ENCODE peak calls at places on chromosomes 3 and 15, in nine cellular contexts. S is lower leg skin, M is ovary, W is A549, L is tibial nerve, P is heart left ventricle, B is Peyer's patch, U is H1, I is spleen. F is an unnamed sample.

GRCh38 chr15:101045835-101046691 is 126.9 kb downstream of the LRRK1 start:
- DNase-seq in S (peak), M (peak), W (no peak), L (no peak), P (no peak), B (peak), U (peak), I (peak), F (no peak)

GRCh38 chr3:58358092-58358491 is 25.4 kb downstream of the PXK start:
- DNase-seq in S (no peak), M (no peak), W (no peak), L (no peak), P (no peak), B (no peak), U (no peak), I (no peak), F (no peak)

GRCh38 chr15:100547961-100548360 is 19.2 kb upstream of the CERS3 start:
- DNase-seq in S (no peak), M (no peak), W (no peak), L (no peak), P (no peak), B (no peak), U (no peak), I (no peak), F (no peak)

GRCh38 chr3:129699199-129699598 is 92.7 kb upstream of the PLXND1 start:
- DNase-seq in S (no peak), M (no peak), W (no peak), L (no peak), P (no peak), B (no peak), U (no peak), I (no peak), F (peak)

GRCh38 chr3:39261726-39262125 is 18.1 kb downstream of the CX3CR1 start:
- DNase-seq in S (no peak), M (no peak), W (no peak), L (no peak), P (no peak), B (no peak), U (no peak), I (no peak), F (no peak)

GRCh38 chr3:182626484-182627467 is 166.5 kb upstream of the ATP11B start:
- DNase-seq in S (no peak), M (no peak), W (no peak), L (no peak), P (no peak), B (no peak), U (no peak), I (no peak), F (no peak)

GRCh38 chr3:160140756-160141155 is 84.5 kb upstream of the C3orf80 start:
- DNase-seq in S (no peak), M (no peak), W (no peak), L (no peak), P (no peak), B (no peak), U (no peak), I (no peak), F (peak)

GRCh38 chr15:62957130-62957529 is 85.4 kb upstream of the TPM1 start:
- DNase-seq in S (no peak), M (no peak), W (no peak), L (no peak), P (no peak), B (no peak), U (no peak), I (no peak), F (no peak)

GRCh38 chr15:45091161-45091560 is 22.8 kb downstream of the DUOX2 start:
- DNase-seq in S (no peak), M (no peak), W (no peak), L (no peak), P (no peak), B (no peak), U (no peak), I (no peak), F (no peak)

GRCh38 chr15:61091229-61091628 is 137.9 kb downstream of the RORA start:
- DNase-seq in S (no peak), M (no peak), W (no peak), L (no peak), P (no peak), B (no peak), U (no peak), I (no peak), F (no peak)

GRCh38 chr3:111538111-111538510 is 3.9 kb upstream of the CD96 start:
- DNase-seq in S (no peak), M (no peak), W (no peak), L (no peak), P (no peak), B (no peak), U (no peak), I (no peak), F (no peak)

GRCh38 chr15:26981492-26981891 is 10.5 kb downstream of the GABRG3 start:
- DNase-seq in S (no peak), M (no peak), W (no peak), L (no peak), P (no peak), B (no peak), U (no peak), I (no peak), F (no peak)
- TF ChIP-seq POLR2A in S (no peak), M (no peak), W (no peak), L (no peak), P (no peak), B (no peak), U (no peak), I (no peak), F (no peak)

DNA sequence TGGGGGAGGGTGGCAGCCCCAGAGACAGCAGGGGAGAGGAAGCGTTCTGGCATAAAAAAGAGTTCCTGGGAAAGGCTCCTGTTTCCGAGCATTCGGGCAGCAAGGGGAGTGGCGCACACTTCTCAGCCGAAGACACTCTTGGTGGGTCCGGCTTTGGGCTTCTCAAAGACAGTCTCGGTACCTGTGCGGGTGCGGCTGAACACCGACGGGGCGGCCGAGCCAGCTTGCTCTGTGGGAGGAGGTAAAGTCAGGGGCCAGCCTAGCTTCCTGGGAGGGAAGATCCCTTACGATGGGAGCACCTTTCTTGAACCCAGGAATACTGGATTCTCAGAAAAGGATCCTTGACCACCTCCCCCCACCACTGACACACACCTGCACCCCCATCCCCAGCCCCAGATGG is 1.6 kb downstream of the MUSTN1 start:
- DNase-seq in S (no peak), M (no peak), W (no peak), L (no peak), P (no peak), B (no peak), U (no peak), I (peak), F (no peak)
- TF ChIP-seq POLR2A in S (no peak), M (no peak), W (no peak), L (no peak), P (no peak), B (no peak), U (no peak), I (no peak), F (no peak)

GRCh38 chr15:41462396-41462795 is 31.3 kb upstream of the ITPKA start:
- DNase-seq in S (no peak), M (no peak), W (no peak), L (no peak), P (no peak), B (no peak), U (no peak), I (no peak), F (no peak)

GRCh38 chr15:41466711-41467110 is 27.0 kb upstream of the ITPKA start:
- DNase-seq in S (no peak), M (no peak), W (no peak), L (no peak), P (no peak), B (no peak), U (no peak), I (no peak), F (no peak)

GRCh38 chr15:41465822-41466421 is 27.8 kb upstream of the ITPKA start:
- DNase-seq in S (no peak), M (no peak), W (peak), L (no peak), P (no peak), B (no peak), U (no peak), I (no peak), F (peak)

DNA sequence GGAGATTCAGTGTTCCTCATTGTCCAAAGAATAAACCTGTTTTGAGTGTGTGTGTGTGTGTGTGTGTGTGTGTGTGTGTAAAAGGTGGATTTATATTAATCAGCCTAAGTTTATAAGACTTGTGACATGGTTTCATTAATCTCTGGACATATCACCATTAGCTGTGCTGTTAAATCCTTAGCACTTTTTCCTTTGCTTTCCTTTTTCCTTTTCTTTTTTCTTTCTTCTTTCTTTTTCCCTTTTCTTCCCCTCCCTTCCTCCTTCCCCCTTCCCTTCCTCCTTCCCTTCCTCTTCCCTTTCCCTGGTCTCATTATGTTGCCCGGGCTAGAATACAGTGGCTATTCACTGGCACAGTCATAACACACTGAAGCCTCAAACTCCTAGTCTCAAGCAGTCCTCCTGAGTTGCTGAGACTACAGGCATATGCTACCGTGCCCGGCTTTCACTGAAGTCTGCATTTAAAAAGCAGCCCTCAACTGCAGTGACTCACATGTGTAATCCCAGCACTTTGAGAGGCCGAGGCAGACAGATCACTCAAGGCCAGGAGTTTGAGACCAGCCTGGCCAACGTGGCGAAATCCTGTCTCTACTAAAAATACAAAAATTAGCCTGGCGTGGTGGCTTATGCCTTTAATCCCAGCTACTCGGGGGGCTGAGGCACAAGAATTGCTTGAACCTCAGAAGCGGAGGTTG is 28.6 kb upstream of the ITPKA start:
- DNase-seq in S (no peak), M (no peak), W (no peak), L (no peak), P (no peak), B (no peak), U (no peak), I (no peak), F (no peak)
- TF ChIP-seq POLR2A in S (no peak), M (no peak), W (no peak), L (no peak), P (no peak), B (no peak), U (no peak), I (no peak), F (no peak)

GRCh38 chr3:14678015-14678503 is 3.1 kb downstream of the C3orf20 start:
- DNase-seq in S (no peak), M (no peak), W (no peak), L (no peak), P (no peak), B (no peak), U (no peak), I (no peak), F (no peak)
- TF ChIP-seq POLR2A in S (no peak), M (no peak), W (no peak), L (no peak), P (no peak), B (no peak), U (no peak), I (no peak), F (no peak)